ENCODE peak calls at places on chromosomes 2 and 18, in five cellular contexts. P is A549, W is colonic mucosa, O is left lung, I is heart left ventricle. T is an unnamed sample.

GRCh38 chr2:28394331-28394877 is 1.7 kb downstream of the FOSL2 start:
- DNase-seq in I (peak), O (no peak), P (no peak), W (peak), T (no peak)

GRCh38 chr2:238859636-238860347 is 11.9 kb downstream of the TWIST2 start:
- DNase-seq in O (no peak), W (no peak), P (no peak), I (peak), T (no peak)

GRCh38 chr2:214593723-214594122 is 182.9 kb downstream of the VWC2L start:
- DNase-seq in W (no peak), I (no peak), O (no peak), P (no peak), T (no peak)

GRCh38 chr2:179860255-179861026 is 971 bp downstream of the ZNF385B start:
- DNase-seq in W (no peak), I (no peak), P (no peak), O (no peak), T (no peak)

GRCh38 chr2:161995553-161996016 is 78.4 kb downstream of the DPP4 start:
- DNase-seq in P (no peak), O (peak), I (no peak), W (no peak), T (no peak)

GRCh38 chr18:53799134-53799533 is 425.3 kb downstream of the MBD2 start:
- DNase-seq in I (no peak), P (no peak), O (no peak), W (no peak), T (no peak)

GRCh38 chr2:4828682-4829374 is 863.4 kb upstream of the SOX11 start:
- DNase-seq in W (no peak), P (no peak), O (no peak), I (no peak), T (no peak)

GRCh38 chr2:96534701-96535181 is 1.8 kb upstream of the ARID5A start:
- DNase-seq in I (no peak), W (no peak), O (peak), P (no peak), T (no peak)

GRCh38 chr18:33751613-33752221 is 173.7 kb downstream of the ASXL3 start:
- DNase-seq in O (no peak), P (no peak), W (no peak), I (no peak), T (no peak)

GRCh38 chr18:27661320-27662049 is 476.4 kb upstream of the CHST9 start:
- DNase-seq in W (no peak), O (no peak), P (no peak), I (no peak), T (no peak)

GRCh38 chr2:3159801-3160545 is 217.6 kb downstream of the EIPR1 start:
- DNase-seq in P (no peak), O (no peak), I (no peak), W (no peak), T (no peak)

GRCh38 chr2:117763806-117764205 is 50.7 kb upstream of the DDX18 start:
- DNase-seq in P (no peak), O (no peak), W (no peak), I (no peak), T (no peak)

GRCh38 chr2:3377279-3377611 is 373 bp downstream of the EIPR1 start:
- DNase-seq in I (no peak), W (no peak), P (peak), O (no peak), T (no peak)

GRCh38 chr18:11857177-11857887 is 6.1 kb downstream of the CHMP1B start:
- DNase-seq in W (peak), I (peak), O (no peak), P (peak), T (peak)

GRCh38 chr18:66124394-66124793 is 373.6 kb downstream of the CDH7 start:
- DNase-seq in O (no peak), W (no peak), I (no peak), P (no peak), T (no peak)

GRCh38 chr2:51711761-51712160 is 679.8 kb upstream of the NRXN1 start:
- DNase-seq in P (no peak), O (no peak), I (no peak), W (no peak), T (no peak)

GRCh38 chr18:79299711-79300110 is 96.0 kb upstream of the NFATC1 start:
- DNase-seq in I (no peak), P (no peak), W (no peak), O (no peak), T (no peak)

GRCh38 chr2:50732796-50733195 is 299.1 kb downstream of the NRXN1 start:
- DNase-seq in P (no peak), I (no peak), O (no peak), W (no peak), T (no peak)

GRCh38 chr2:111024496-111024895 is 96.2 kb upstream of the BCL2L11 start:
- DNase-seq in I (no peak), O (no peak), P (no peak), W (peak), T (no peak)

GRCh38 chr2:188078544-188078943 is 213.1 kb upstream of the GULP1 start:
- DNase-seq in O (no peak), I (no peak), P (no peak), W (no peak), T (no peak)

GRCh38 chr2:213004197-213004821 is 147.1 kb downstream of the IKZF2 start:
- DNase-seq in P (no peak), O (no peak), I (no peak), W (no peak), T (no peak)

GRCh38 chr2:128306081-128306930 is 12.4 kb downstream of the HS6ST1 start:
- DNase-seq in I (no peak), W (peak), O (peak), P (peak), T (no peak)

GRCh38 chr18:10406172-10406663 is 48.2 kb upstream of the APCDD1 start:
- DNase-seq in P (no peak), W (no peak), O (no peak), I (no peak), T (no peak)

GRCh38 chr2:172552547-172553291 is 3.2 kb upstream of the PDK1 start:
- DNase-seq in I (no peak), O (no peak), W (no peak), P (no peak), T (no peak)

DNA sequence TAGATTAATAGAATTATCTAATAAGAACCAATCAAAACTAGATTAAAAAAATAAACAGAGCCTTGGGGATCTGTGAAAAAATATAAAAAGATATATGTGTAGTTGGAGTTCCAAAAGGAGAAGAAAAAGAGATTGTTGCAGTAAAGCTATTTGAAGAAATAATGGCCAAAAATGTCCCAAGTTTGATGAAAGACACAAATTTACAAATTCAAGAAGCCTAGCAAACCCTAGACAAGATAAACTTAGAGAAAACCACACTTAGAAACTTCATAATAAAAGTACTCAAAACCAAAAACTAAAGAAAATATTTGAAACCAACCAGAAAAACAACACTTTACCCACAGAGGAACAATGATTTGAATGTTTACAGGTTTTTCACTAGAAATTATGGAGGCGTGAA is 41.3 kb upstream of the EGR4 start:
- DNase-seq in I (no peak), W (no peak), O (no peak), P (no peak), T (no peak)
- H3K27ac ChIP-seq in I (no peak), W (no peak), O (no peak), P (no peak), T (no peak)

GRCh38 chr2:9248363-9248762 is 41.8 kb downstream of the ASAP2 start:
- DNase-seq in W (peak), I (no peak), O (no peak), P (no peak), T (no peak)

GRCh38 chr2:9244985-9245544 is 38.5 kb downstream of the ASAP2 start:
- DNase-seq in I (no peak), W (no peak), O (no peak), P (no peak), T (no peak)

GRCh38 chr2:9247786-9248185 is 41.2 kb downstream of the ASAP2 start:
- DNase-seq in P (no peak), O (peak), W (peak), I (no peak), T (no peak)

GRCh38 chr2:9249036-9249800 is 42.6 kb downstream of the ASAP2 start:
- DNase-seq in W (no peak), O (no peak), I (no peak), P (no peak), T (no peak)

GRCh38 chr2:9247177-9247576 is 40.6 kb downstream of the ASAP2 start:
- DNase-seq in I (no peak), P (no peak), O (no peak), W (no peak), T (no peak)
- H3K27ac ChIP-seq in I (no peak), P (peak), O (no peak), W (peak), T (no peak)

GRCh38 chr18:26491194-26491816 is 57.0 kb downstream of the KCTD1 start:
- DNase-seq in W (no peak), I (no peak), P (no peak), O (no peak), T (no peak)

GRCh38 chr18:26489191-26489590 is 59.2 kb downstream of the KCTD1 start:
- DNase-seq in I (no peak), P (no peak), O (no peak), W (no peak), T (no peak)

GRCh38 chr18:26487437-26487836 is 60.9 kb downstream of the KCTD1 start:
- DNase-seq in W (no peak), I (no peak), O (no peak), P (peak), T (no peak)

GRCh38 chr18:26488417-26489009 is 59.8 kb downstream of the KCTD1 start:
- DNase-seq in I (no peak), O (no peak), P (no peak), W (no peak), T (no peak)

GRCh38 chr18:26489881-26490280 is 58.5 kb downstream of the KCTD1 start:
- DNase-seq in I (no peak), P (no peak), W (no peak), O (no peak), T (no peak)
- H3K27ac ChIP-seq in I (no peak), P (peak), W (no peak), O (no peak), T (no peak)

DNA sequence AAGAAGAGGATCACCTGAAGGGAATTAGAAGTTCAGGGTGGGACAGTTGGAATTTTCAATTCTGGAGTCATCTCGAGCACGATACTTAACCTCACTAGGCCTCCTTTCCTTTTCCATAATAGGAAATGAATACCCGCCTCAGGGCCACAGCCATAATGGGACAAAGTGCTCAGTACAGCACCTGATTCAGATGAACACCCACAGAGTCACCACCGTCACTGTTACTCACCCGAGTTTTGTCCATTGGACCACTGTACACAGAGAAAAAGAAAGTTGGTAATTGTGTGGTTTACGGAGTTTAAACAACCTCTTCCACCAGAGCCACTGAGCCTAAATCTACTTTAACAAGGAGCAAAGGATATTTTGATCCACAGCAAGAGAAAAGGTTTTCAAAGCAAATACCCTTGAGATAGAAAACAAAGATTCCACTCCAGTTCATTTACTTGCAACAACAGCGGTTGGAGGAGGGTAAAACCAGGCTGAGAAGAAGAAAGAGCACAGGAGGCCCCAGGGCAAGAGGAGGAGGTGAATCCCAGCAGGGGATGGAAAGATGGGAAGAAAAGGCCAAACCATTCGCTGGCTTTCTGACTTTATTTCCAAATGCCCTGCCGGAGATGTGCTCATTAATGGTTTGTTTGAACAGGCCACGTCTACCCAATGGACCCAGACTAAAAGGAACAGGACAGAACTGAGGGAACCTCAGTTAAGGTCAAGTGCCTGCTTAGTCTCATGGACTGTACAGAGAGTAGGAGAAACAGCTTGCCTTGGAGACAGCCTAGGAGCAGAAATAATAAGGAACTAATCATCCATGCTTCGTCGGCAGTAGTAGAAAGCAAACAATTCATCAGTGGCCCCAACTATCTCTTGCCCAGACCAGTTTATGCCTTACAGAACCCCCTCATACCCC is 121.8 kb upstream of the NDUFV2 start:
- DNase-seq in P (no peak), O (no peak), W (no peak), I (no peak), T (no peak)
- H3K27ac ChIP-seq in P (peak), O (no peak), W (no peak), I (no peak), T (no peak)

GRCh38 chr18:44502221-44502620 is 178.5 kb upstream of the SETBP1 start:
- DNase-seq in O (no peak), W (no peak), P (no peak), I (no peak), T (no peak)
- H3K27ac ChIP-seq in O (no peak), W (no peak), P (no peak), I (no peak), T (no peak)

DNA sequence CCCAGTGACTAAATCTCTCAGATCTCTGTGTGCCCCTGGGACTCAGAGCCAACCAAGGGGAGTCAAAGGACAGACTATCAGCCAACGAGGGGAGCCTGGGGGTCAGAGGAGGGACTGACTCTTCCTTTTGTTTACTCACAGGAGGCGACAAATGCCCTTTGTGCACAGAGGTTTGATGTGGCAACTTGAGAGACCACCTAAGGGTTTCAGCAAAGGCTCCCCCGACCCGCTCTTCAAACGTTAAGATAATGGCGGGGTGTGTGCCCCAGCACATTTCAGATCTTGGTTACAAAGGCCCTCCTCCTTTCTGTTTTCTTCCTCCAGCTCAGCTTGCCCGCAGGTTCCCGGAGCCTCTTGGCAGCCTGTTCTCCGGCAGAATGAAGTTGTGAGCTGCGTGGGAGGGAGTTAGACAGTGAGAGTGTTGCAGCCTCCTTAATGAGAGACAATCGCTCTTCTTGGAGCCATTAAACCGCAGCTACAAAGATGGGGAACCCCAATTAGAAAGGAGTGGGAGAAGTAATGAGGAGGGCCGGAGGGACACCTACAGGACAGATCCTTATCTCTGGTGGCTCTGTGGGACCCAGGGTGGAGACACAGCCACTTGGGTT is 76.2 kb downstream of the KIAA2012 start:
- DNase-seq in W (no peak), I (peak), P (no peak), O (no peak), T (no peak)
- H3K27ac ChIP-seq in W (no peak), I (no peak), P (peak), O (no peak), T (peak)

GRCh38 chr2:134568413-134568812 is 150.4 kb downstream of the TMEM163 start:
- DNase-seq in I (no peak), P (no peak), W (no peak), O (no peak), T (no peak)
- H3K27ac ChIP-seq in I (no peak), P (no peak), W (no peak), O (no peak), T (no peak)

GRCh38 chr2:236668531-236668969 is 98.9 kb downstream of the ACKR3 start:
- DNase-seq in I (no peak), W (no peak), P (no peak), O (no peak), T (peak)
- H3K27ac ChIP-seq in I (no peak), W (no peak), P (peak), O (no peak), T (no peak)

GRCh38 chr2:191875859-191876258 is 29.0 kb upstream of the CAVIN2 start:
- DNase-seq in I (no peak), W (no peak), P (no peak), O (no peak), T (no peak)

GRCh38 chr2:191877875-191878274 is 31.0 kb upstream of the CAVIN2 start:
- DNase-seq in O (no peak), P (no peak), W (no peak), I (no peak), T (no peak)

GRCh38 chr2:191881982-191882816 is 35.3 kb upstream of the CAVIN2 start:
- DNase-seq in P (no peak), O (peak), I (no peak), W (no peak), T (no peak)

GRCh38 chr2:191878576-191879298 is 31.8 kb upstream of the CAVIN2 start:
- DNase-seq in P (no peak), O (no peak), W (no peak), I (no peak), T (no peak)
- H3K27ac ChIP-seq in P (peak), O (no peak), W (no peak), I (no peak), T (no peak)

GRCh38 chr18:22667616-22668422 is 250.1 kb upstream of the CTAGE1 start:
- DNase-seq in O (no peak), W (no peak), I (no peak), P (peak), T (no peak)

GRCh38 chr18:22667158-22667557 is 249.4 kb upstream of the CTAGE1 start:
- DNase-seq in W (no peak), O (no peak), I (no peak), P (no peak), T (no peak)

GRCh38 chr18:22663378-22663777 is 245.7 kb upstream of the CTAGE1 start:
- DNase-seq in O (no peak), P (no peak), I (no peak), W (no peak), T (no peak)

GRCh38 chr18:22668496-22668895 is 250.8 kb upstream of the CTAGE1 start:
- DNase-seq in I (no peak), O (no peak), W (no peak), P (no peak), T (no peak)

DNA sequence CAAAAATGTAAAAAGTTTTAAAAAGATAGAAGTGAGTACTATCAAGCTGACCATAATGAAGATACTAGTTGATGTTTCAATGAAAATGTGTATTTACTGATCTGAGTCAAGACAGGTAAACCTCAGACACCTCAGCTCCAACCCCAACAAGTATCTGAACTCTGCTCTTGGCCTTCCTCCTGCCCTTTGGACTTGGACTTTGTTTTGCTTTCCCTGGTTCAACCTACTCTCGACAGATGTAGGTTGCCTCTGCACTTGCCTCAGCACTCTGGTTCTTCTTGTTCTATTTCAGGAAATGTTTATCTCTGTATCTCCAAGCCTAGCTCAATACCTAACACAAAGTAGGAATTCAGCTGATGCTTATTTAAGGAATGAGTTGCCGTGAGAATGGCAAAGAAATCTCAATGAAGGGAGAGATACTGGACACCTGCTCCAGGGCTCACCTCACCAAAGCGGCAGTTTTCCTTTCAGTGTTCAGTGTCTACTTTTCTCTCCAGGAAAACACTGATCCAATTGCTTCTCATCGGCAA is 248.8 kb upstream of the CTAGE1 start:
- DNase-seq in P (no peak), O (no peak), W (no peak), I (no peak), T (no peak)
- H3K27ac ChIP-seq in P (peak), O (no peak), W (no peak), I (no peak), T (no peak)

T was measured in vagina.